ENCODE peak calls at places on chromosomes 6 and 20, in eight cellular contexts. Z is progenitor cell of endocrine pancreas, R is HCT116, H is cardiac fibroblast, K is Calu3, C is esophagus squamous epithelium, T is A673, J is PC-9. P is an unnamed sample.

GRCh38 chr6:30325873-30326445 is 768 bp upstream of the TRIM39 start:
- DNase-seq in H (no peak), C (no peak), Z (peak), J (peak), K (no peak), R (peak), T (peak), P (no peak)

GRCh38 chr6:25485820-25486559 is 166.0 kb upstream of the SCGN start:
- DNase-seq in C (no peak), J (no peak), H (peak), Z (no peak), K (no peak), R (no peak), T (peak), P (no peak)

GRCh38 chr6:166415306-166415705 is 32.6 kb upstream of the MPC1 start:
- DNase-seq in J (no peak), C (no peak), R (no peak), H (no peak), T (no peak), Z (no peak), K (no peak), P (no peak)

GRCh38 chr6:107318100-107318736 is 141.1 kb downstream of the PDSS2 start:
- DNase-seq in C (no peak), K (peak), Z (no peak), R (peak), H (peak), J (no peak), T (peak), P (peak)

GRCh38 chr20:53706511-53707031 is 112.9 kb upstream of the ZNF217 start:
- DNase-seq in K (no peak), C (no peak), H (peak), Z (no peak), R (no peak), J (no peak), T (no peak), P (peak)

GRCh38 chr6:114592506-114592905 is 249.7 kb upstream of the HS3ST5 start:
- DNase-seq in C (no peak), Z (no peak), T (no peak), H (no peak), K (no peak), R (no peak), J (no peak), P (no peak)

GRCh38 chr6:72835749-72836148 is 213.9 kb downstream of the KCNQ5 start:
- DNase-seq in K (no peak), T (no peak), R (no peak), J (no peak), Z (no peak), C (no peak), H (no peak), P (no peak)

GRCh38 chr20:63950701-63951397 is 5.4 kb downstream of the UCKL1 start:
- DNase-seq in H (no peak), Z (no peak), C (no peak), J (no peak), K (no peak), T (no peak), R (no peak), P (no peak)

GRCh38 chr6:23414204-23414501 is 711.9 kb upstream of the NRSN1 start:
- DNase-seq in K (peak), C (no peak), R (no peak), J (no peak), Z (no peak), H (peak), T (peak), P (peak)
- TF ChIP-seq CTCF in K (no peak), C (no peak), R (no peak), J (peak), Z (peak), H (peak), T (peak), P (peak)

DNA sequence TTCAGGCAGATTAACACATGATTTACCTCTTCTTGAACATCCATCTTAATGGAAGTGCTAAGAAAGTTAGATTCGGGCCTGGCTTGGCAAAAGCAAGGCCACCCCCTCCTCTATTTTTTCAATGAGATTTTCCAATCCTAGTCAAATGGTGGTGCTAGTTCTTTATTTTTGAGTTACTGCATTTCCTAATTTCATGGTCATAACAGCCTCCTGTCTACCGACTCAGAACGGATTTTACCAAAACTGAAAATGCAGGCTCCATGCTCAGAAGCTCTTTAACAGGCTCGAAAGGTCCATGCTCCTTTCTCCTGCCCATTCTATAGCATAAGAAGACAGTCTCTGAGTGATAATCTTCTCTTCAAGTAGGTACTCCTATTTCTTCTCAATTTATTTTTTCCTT is 117.2 kb upstream of the ESR1 start:
- DNase-seq in J (no peak), Z (no peak), K (no peak), H (peak), C (no peak), R (no peak), T (no peak), P (peak)
- TF ChIP-seq CTCF in J (no peak), Z (no peak), K (no peak), H (no peak), C (no peak), R (no peak), T (peak), P (no peak)

DNA sequence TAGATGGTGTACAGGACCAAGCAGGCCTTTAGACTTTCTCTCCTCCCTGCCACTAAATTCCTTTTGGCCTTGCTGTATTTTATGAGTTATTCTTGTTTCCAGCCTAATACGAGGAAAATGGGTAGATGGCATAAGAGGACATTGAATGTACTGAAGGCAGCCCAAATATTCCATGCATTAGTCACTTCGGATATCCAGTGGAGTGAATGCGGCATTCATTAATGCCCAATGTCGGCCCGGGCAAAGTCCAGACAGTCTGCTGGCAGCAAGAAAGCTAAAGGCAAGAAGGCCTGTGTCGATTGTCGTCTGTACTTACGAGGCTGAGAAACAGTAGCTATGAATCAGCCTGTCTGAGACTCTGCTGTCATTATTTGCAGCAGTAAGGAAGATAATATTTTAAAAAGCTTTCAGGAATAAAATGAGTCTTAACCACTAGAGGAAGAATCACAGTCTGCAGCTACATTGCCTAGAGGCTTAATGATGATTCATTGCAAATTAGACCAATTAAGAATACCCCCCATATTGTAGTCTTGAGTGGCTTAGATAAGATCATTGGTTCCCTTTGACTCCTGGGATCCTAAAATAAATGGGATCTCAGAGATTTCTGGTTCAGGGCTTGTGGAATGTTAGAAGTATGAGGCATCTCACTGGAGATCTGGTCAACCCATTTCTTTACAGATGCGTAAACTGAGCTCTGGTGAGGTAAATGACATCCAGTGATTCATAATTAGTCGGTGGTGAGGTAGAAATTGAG is 534.1 kb upstream of the JAG1 start:
- DNase-seq in Z (no peak), H (peak), C (no peak), J (no peak), R (peak), T (peak), K (peak), P (no peak)
- TF ChIP-seq CTCF in Z (no peak), H (no peak), C (no peak), J (no peak), R (no peak), T (no peak), K (no peak), P (no peak)

GRCh38 chr6:167759912-167760311 is 66.8 kb upstream of the AFDN start:
- DNase-seq in C (no peak), R (no peak), T (no peak), H (no peak), K (no peak), J (no peak), Z (no peak), P (no peak)

GRCh38 chr6:167760979-167761793 is 65.5 kb upstream of the AFDN start:
- DNase-seq in C (no peak), R (no peak), Z (no peak), J (no peak), K (no peak), T (no peak), H (peak), P (peak)

GRCh38 chr6:167763056-167763944 is 63.4 kb upstream of the AFDN start:
- DNase-seq in K (no peak), H (no peak), T (no peak), J (no peak), Z (no peak), R (no peak), C (no peak), P (no peak)

GRCh38 chr6:167762259-167762962 is 64.3 kb upstream of the AFDN start:
- DNase-seq in T (no peak), J (no peak), K (no peak), H (peak), Z (no peak), R (no peak), C (no peak), P (no peak)

DNA sequence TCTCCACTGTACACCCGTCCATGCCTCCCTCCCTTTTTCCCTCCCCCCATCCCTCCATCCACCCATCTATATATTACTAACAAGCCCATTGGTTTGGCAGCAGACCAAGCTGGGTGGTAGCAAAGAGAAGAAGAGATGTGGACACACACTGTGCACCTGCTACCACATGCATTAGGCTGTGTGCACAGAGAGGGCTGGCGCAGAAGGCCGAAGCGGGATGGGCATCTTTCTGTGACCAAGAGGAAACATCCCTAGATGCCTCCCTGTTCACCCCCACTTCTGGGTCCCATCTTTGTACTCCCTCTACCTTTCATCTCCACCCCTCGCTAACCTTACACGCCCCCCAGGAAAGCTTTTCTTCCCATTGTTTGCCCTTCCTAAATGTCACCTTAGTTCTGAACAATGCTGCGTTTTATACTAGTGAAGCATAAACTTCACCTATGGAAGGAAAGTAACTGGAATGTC is 64.9 kb upstream of the AFDN start:
- DNase-seq in T (no peak), J (no peak), K (no peak), R (no peak), Z (no peak), H (no peak), C (no peak), P (no peak)
- TF ChIP-seq CTCF in T (no peak), J (no peak), K (no peak), R (no peak), Z (no peak), H (no peak), C (no peak), P (no peak)

GRCh38 chr20:56504373-56505005 is 20.1 kb upstream of the FAM209A start:
- DNase-seq in C (no peak), R (no peak), Z (no peak), H (no peak), J (no peak), T (peak), K (no peak), P (no peak)
- TF ChIP-seq CTCF in C (no peak), R (peak), Z (peak), H (peak), J (peak), T (peak), K (peak), P (peak)